ENCODE peak calls at places on chromosome 15, in eight cellular contexts. U is HepG2, E is GM12891, P is suprapubic skin, Q is uterus, K is tibial nerve, Z is H54, C is upper lobe of left lung. N is an unnamed sample.

GRCh38 chr15:50256188-50257041 is 9.1 kb downstream of the HDC start:
- DNase-seq in U (no peak), E (no peak), P (no peak), Q (no peak), K (no peak), Z (no peak), C (no peak), N (no peak)

GRCh38 chr15:75573001-75573400 is 6.1 kb downstream of the PTPN9 start:
- DNase-seq in U (no peak), E (no peak), P (no peak), Q (no peak), K (no peak), Z (no peak), C (no peak), N (no peak)

GRCh38 chr15:100171411-100171810 is 170.4 kb downstream of the ADAMTS17 start:
- DNase-seq in U (no peak), E (no peak), P (no peak), Q (no peak), K (no peak), Z (no peak), C (no peak), N (no peak)

GRCh38 chr15:38076806-38077205 is 142.4 kb downstream of the TMCO5A start:
- DNase-seq in U (no peak), E (no peak), P (no peak), Q (no peak), K (peak), Z (no peak), C (no peak), N (no peak)

GRCh38 chr15:50344006-50344464 is 11.0 kb downstream of the GABPB1 start:
- DNase-seq in U (peak), E (no peak), P (no peak), Q (no peak), K (no peak), Z (no peak), C (no peak), N (no peak)

GRCh38 chr15:36590838-36591237 is 11.4 kb downstream of the CDIN1 start:
- DNase-seq in U (no peak), E (no peak), P (no peak), Q (no peak), K (no peak), Z (no peak), C (no peak), N (no peak)

GRCh38 chr15:99062226-99062625 is 42.7 kb upstream of the SYNM start:
- DNase-seq in U (no peak), E (no peak), P (no peak), Q (no peak), K (no peak), Z (no peak), C (no peak), N (no peak)

GRCh38 chr15:95690631-95691340 is 639.7 kb upstream of the NR2F2 start:
- DNase-seq in U (no peak), E (no peak), P (no peak), Q (no peak), K (no peak), Z (no peak), C (no peak), N (no peak)

GRCh38 chr15:40354408-40355171 is 3.4 kb upstream of the DISP2 start:
- DNase-seq in U (no peak), E (no peak), P (no peak), Q (no peak), K (no peak), Z (no peak), C (no peak), N (peak)

GRCh38 chr15:60573936-60574335 is 95.0 kb upstream of the ICE2 start:
- DNase-seq in U (no peak), E (no peak), P (no peak), Q (no peak), K (no peak), Z (no peak), C (no peak), N (no peak)
- TF ChIP-seq POLR2A in U (no peak), E (no peak), P (no peak), Q (no peak), K (no peak), Z (no peak), C (no peak), N (no peak)

GRCh38 chr15:34318277-34319079 is 19.1 kb downstream of the SLC12A6 start:
- DNase-seq in U (peak), E (no peak), P (no peak), Q (peak), K (no peak), Z (peak), C (peak), N (peak)
- TF ChIP-seq POLR2A in U (peak), E (no peak), P (no peak), Q (peak), K (no peak), Z (no peak), C (no peak), N (peak)

GRCh38 chr15:77420610-77421369 is at the start of gene HMG20A:
- DNase-seq in U (peak), E (peak), P (no peak), Q (peak), K (no peak), Z (peak), C (peak), N (peak)
- TF ChIP-seq POLR2A in U (peak), E (peak), P (no peak), Q (peak), K (no peak), Z (peak), C (no peak), N (peak)

GRCh38 chr15:42575188-42576039 is at the start of gene STARD9:
- DNase-seq in U (peak), E (peak), P (peak), Q (peak), K (peak), Z (peak), C (peak), N (peak)
- TF ChIP-seq POLR2A in U (peak), E (peak), P (no peak), Q (peak), K (peak), Z (peak), C (no peak), N (peak)